ENCODE peak calls at places on chromosomes 5 and 9, in eight cellular contexts. U, M, P, N, T, S, R and I are unnamed samples.

GRCh38 chr5:157485811-157486739 is 26.1 kb downstream of the NIPAL4 start:
- DNase-seq in U (no peak), M (no peak), P (no peak), N (no peak), T (no peak), S (no peak), R (no peak), I (no peak)

GRCh38 chr5:6585168-6585567 is 47.7 kb downstream of the NSUN2 start:
- DNase-seq in U (no peak), M (no peak), P (no peak), N (no peak), T (no peak), S (no peak), R (no peak), I (no peak)

GRCh38 chr9:136023401-136024225 is 62.4 kb upstream of the UBAC1 start:
- DNase-seq in U (peak), M (no peak), P (no peak), N (peak), T (peak), S (peak), R (no peak), I (no peak)

GRCh38 chr9:20280330-20280729 is 342.0 kb downstream of the MLLT3 start:
- DNase-seq in U (no peak), M (no peak), P (no peak), N (no peak), T (no peak), S (no peak), R (no peak), I (no peak)

GRCh38 chr5:55924744-55925143 is 70.0 kb downstream of the IL6ST start:
- DNase-seq in U (no peak), M (no peak), P (no peak), N (no peak), T (no peak), S (no peak), R (no peak), I (no peak)

GRCh38 chr5:17411436-17411835 is 86.6 kb upstream of the TAF11L2 start:
- DNase-seq in U (no peak), M (no peak), P (no peak), N (no peak), T (no peak), S (no peak), R (no peak), I (no peak)

GRCh38 chr9:136379891-136380290 is 6.4 kb upstream of the CARD9 start:
- DNase-seq in U (no peak), M (no peak), P (no peak), N (no peak), T (no peak), S (no peak), R (no peak), I (no peak)

GRCh38 chr9:20441704-20442423 is 180.4 kb downstream of the MLLT3 start:
- DNase-seq in U (no peak), M (no peak), P (no peak), N (no peak), T (no peak), S (no peak), R (no peak), I (no peak)

GRCh38 chr9:109014267-109015025 is 1.1 kb upstream of the CTNNAL1 start:
- DNase-seq in U (peak), M (no peak), P (no peak), N (no peak), T (peak), S (no peak), R (no peak), I (no peak)

GRCh38 chr9:97473717-97474116 is 27.7 kb upstream of the TMOD1 start:
- DNase-seq in U (no peak), M (no peak), P (no peak), N (no peak), T (no peak), S (no peak), R (no peak), I (no peak)

GRCh38 chr9:73643379-73644013 is 491.8 kb downstream of the ANXA1 start:
- DNase-seq in U (no peak), M (no peak), P (no peak), N (no peak), T (no peak), S (no peak), R (no peak), I (no peak)

GRCh38 chr5:159510282-159510681 is 180.0 kb upstream of the IL12B start:
- DNase-seq in U (peak), M (no peak), P (no peak), N (peak), T (peak), S (no peak), R (peak), I (no peak)

GRCh38 chr5:139946006-139946405 is 97.1 kb downstream of the NRG2 start:
- DNase-seq in U (no peak), M (no peak), P (no peak), N (no peak), T (no peak), S (no peak), R (no peak), I (no peak)

GRCh38 chr5:11596185-11596584 is 308.1 kb downstream of the CTNND2 start:
- DNase-seq in U (no peak), M (no peak), P (no peak), N (no peak), T (no peak), S (no peak), R (no peak), I (no peak)

GRCh38 chr5:135073771-135074345 is 39.8 kb upstream of the PITX1 start:
- DNase-seq in U (no peak), M (peak), P (no peak), N (no peak), T (no peak), S (peak), R (no peak), I (no peak)

GRCh38 chr9:136640176-136641086 is 22.3 kb upstream of the EGFL7 start:
- DNase-seq in U (peak), M (no peak), P (no peak), N (peak), T (peak), S (no peak), R (no peak), I (no peak)

GRCh38 chr5:133041910-133042309 is 9.9 kb upstream of the HSPA4 start:
- DNase-seq in U (no peak), M (no peak), P (no peak), N (no peak), T (no peak), S (no peak), R (no peak), I (no peak)

GRCh38 chr5:116942622-116943021 is 368.0 kb upstream of the SEMA6A start:
- DNase-seq in U (no peak), M (no peak), P (no peak), N (no peak), T (no peak), S (no peak), R (no peak), I (no peak)

DNA sequence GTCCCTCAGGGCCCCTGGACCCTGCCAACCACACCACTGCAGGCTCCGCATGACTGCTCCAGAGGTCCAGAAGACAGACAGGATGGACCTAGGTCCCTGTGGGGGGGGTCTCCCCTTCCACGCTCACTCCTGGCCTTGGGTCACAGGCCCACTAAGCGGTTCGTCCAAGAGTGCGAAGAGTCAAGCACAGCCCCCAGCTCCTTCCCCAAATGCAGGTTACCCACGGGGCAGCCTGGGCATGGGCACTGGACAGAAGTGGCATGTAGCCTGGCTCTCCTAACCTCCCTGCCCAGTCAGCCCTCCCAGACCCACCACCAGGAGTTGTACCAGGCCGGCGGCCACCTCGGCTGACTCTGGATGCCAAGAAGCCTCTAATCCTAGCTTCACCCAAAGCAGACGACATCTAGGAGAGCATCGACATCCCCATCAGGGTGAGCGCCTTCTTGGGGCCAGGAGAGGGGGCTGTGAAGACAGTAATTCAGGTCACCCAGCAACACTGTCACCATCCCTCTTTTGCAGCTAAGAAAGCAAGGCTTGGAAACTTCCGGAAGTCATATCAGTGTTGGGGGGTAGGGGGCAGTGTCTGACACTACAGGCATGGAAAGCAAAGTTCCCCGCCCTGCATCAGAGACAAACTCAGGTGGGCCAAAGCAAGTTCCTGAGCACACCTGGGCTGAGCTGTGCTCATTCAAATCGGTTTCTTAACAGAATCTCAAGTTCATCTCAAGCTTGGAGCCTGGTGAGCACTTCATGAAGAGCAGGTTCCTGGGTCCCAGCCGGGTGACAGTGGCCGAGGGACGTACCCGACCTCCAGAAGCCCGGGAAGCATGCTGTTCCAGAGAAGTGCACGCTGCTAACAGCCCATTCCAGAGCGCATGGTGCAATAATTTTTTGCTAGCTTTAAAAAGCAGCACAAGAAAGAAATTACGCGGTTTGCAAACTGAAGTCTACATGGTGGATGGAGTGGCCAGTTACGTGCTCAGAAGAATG is 68.7 kb downstream of the SEMA4D start:
- DNase-seq in U (no peak), M (no peak), P (no peak), N (peak), T (no peak), S (no peak), R (no peak), I (no peak)
- TF ChIP-seq CTCF in U (no peak), M (no peak), P (no peak), N (no peak), T (no peak), S (peak), R (peak), I (no peak)

GRCh38 chr5:32598997-32599549 is 13.7 kb downstream of the SUB1 start:
- DNase-seq in U (no peak), M (no peak), P (no peak), N (no peak), T (no peak), S (no peak), R (no peak), I (no peak)

GRCh38 chr5:32600057-32600622 is 14.8 kb downstream of the SUB1 start:
- DNase-seq in U (peak), M (no peak), P (no peak), N (no peak), T (no peak), S (no peak), R (no peak), I (no peak)

GRCh38 chr5:32597046-32597629 is 11.8 kb downstream of the SUB1 start:
- DNase-seq in U (no peak), M (no peak), P (no peak), N (no peak), T (no peak), S (no peak), R (no peak), I (no peak)

GRCh38 chr5:32598270-32598937 is 13.0 kb downstream of the SUB1 start:
- DNase-seq in U (no peak), M (no peak), P (no peak), N (no peak), T (no peak), S (no peak), R (no peak), I (no peak)

DNA sequence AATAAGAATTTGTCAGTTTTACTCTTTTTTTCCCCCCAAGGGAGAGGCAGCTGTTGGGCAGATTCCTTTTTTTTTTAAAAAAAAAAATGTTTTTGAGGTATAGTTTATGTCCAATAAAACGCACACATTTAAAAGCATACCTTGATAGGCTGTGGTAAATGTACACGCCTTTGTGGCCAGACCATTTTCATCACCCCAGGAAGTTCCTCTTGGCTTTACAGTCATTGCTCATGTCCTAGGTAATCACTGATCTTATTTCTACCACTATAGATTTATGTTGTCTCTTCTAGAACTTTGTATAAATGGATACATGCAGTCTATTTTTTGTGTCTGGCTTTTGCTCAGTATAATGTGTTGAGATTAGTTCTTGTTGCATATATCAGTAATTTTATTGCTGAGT is 9.8 kb downstream of the SUB1 start:
- DNase-seq in U (no peak), M (no peak), P (no peak), N (no peak), T (no peak), S (no peak), R (no peak), I (no peak)
- H3K4me3 ChIP-seq in U (no peak), M (no peak), P (no peak), N (no peak), T (no peak), S (no peak), R (no peak), I (no peak)

DNA sequence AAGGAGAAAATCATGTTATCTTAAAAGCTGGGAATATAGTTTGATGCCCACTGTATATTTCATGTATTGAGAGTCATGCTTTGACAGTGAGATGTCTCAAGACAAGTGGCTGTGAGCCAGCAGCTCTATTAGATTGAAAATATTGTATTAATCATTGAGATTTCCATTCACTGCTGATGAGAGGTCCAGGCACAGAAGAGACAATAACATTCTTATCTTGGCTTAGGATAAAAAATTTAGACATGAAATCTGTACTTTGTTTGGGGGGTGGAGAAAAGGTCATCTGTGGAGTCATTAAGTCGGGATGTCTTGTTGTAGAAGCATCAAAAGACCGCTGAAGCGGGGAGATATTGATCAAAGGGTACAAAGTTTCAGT is 97.9 kb upstream of the EQTN start:
- DNase-seq in U (no peak), M (no peak), P (no peak), N (no peak), T (no peak), S (no peak), R (no peak), I (no peak)
- H3K27ac ChIP-seq in U (no peak), M (peak), P (no peak), N (no peak), T (peak), S (no peak), R (no peak), I (peak)

GRCh38 chr5:148107608-148108007 is 43.8 kb downstream of the SPINK5 start:
- DNase-seq in U (no peak), M (no peak), P (no peak), N (no peak), T (no peak), S (no peak), R (no peak), I (no peak)
- TF ChIP-seq CTCF in U (no peak), M (no peak), P (no peak), N (no peak), T (no peak), S (no peak), R (peak), I (no peak)

DNA sequence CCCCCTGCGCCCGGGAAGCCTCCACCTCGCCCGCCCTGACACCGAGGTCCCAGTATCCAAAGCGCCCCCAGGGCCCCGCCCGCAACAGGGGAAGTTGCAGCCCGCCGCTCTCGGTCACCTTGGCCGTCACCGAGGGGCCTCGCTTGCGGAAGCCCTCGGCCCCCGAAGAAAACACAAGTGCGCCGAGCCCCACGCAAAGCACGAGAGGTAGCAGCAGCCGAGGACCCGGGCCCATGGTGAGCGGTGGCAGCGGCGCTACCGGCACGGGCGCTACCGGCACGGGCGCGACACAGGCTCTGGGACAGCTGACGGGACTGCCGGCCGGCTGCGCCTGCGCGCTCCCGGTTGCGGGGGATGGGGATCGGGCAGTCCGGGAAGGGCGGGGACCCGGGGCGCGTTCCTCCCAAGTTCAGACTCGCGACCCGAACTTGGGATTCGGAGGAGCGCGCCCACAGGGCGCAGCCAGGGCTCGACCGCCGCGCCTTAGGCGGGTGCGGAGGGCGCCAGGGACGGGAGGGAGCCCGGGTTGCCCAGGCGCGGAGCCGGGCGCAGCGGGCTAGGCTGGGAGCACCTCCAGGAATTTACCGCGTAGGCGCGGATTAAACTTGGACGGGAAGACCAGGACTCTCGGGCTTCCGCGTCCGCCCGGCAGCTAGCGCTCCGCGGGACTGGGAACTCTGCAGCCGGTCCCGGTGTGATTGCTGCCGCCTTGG is at the start of gene PPIC:
- DNase-seq in U (peak), M (peak), P (peak), N (peak), T (peak), S (peak), R (peak), I (no peak)
- H3K4me3 ChIP-seq in U (peak), M (peak), P (peak), N (peak), T (peak), S (peak), R (peak), I (peak)